ENCODE peak calls at places on chromosomes 5 and 9, in eight cellular contexts. T is mammary epithelial cell, S is tibial artery, N is foreskin fibroblast, C is fibroblast of mammary gland, D is fibroblast of lung, O is AG10803, B is brain microvascular endothelial cell. X is an unnamed sample.

GRCh38 chr5:63570752-63571151 is 391.5 kb downstream of the HTR1A start:
- DNase-seq in T (no peak), N (no peak), C (no peak), O (no peak), S (no peak), B (no peak), D (no peak), X (no peak)

GRCh38 chr5:142568271-142568995 is 117.5 kb downstream of the FGF1 start:
- DNase-seq in O (no peak), S (peak), C (peak), D (no peak), B (peak), N (peak), T (no peak), X (peak)

GRCh38 chr9:128340691-128341434 is 536 bp downstream of the SLC27A4 start:
- DNase-seq in D (peak), T (no peak), N (no peak), C (no peak), S (no peak), B (no peak), O (no peak), X (no peak)

GRCh38 chr5:154038241-154038603 is 488 bp downstream of the FAM114A2 start:
- DNase-seq in B (peak), D (no peak), C (peak), O (no peak), S (no peak), N (no peak), T (no peak), X (no peak)

GRCh38 chr5:133421806-133422205 is 190.5 kb downstream of the FSTL4 start:
- DNase-seq in S (no peak), N (no peak), T (no peak), C (no peak), B (no peak), O (no peak), D (no peak), X (no peak)

GRCh38 chr5:58077966-58078365 is 381.9 kb downstream of the PLK2 start:
- DNase-seq in S (no peak), C (no peak), B (no peak), N (no peak), T (no peak), O (no peak), D (no peak), X (no peak)

GRCh38 chr5:161165998-161166660 is 314.1 kb upstream of the ATP10B start:
- DNase-seq in C (no peak), B (no peak), D (no peak), S (no peak), T (no peak), N (no peak), O (no peak), X (no peak)

GRCh38 chr9:122221223-122221811 is 7.4 kb downstream of the LHX6 start:
- DNase-seq in N (no peak), D (no peak), O (no peak), C (no peak), S (no peak), B (no peak), T (no peak), X (no peak)

GRCh38 chr9:81363916-81364480 is 325.3 kb downstream of the TLE1 start:
- DNase-seq in T (no peak), O (no peak), B (no peak), N (no peak), S (no peak), D (no peak), C (no peak), X (no peak)

GRCh38 chr5:105708442-105708841 is 1962.3 kb downstream of the EFNA5 start:
- DNase-seq in C (no peak), N (no peak), O (no peak), T (no peak), S (no peak), D (no peak), B (no peak), X (no peak)

GRCh38 chr9:95270790-95271189 is 46.7 kb downstream of the FANCC start:
- DNase-seq in D (no peak), B (no peak), C (no peak), S (no peak), T (no peak), O (no peak), N (no peak), X (no peak)

GRCh38 chr9:110016340-110016739 is 191.6 kb downstream of the C9orf152 start:
- DNase-seq in C (peak), D (peak), B (peak), O (peak), N (peak), T (peak), S (no peak), X (peak)

GRCh38 chr9:98870782-98871455 is 63.4 kb downstream of the GALNT12 start:
- DNase-seq in D (no peak), O (no peak), S (no peak), T (no peak), C (no peak), N (no peak), B (no peak), X (no peak)

GRCh38 chr9:82488702-82489578 is 500.4 kb downstream of the SPATA31D1 start:
- DNase-seq in B (peak), D (peak), T (peak), C (peak), S (peak), O (peak), N (peak), X (peak)

GRCh38 chr5:2149196-2149541 is 266.4 kb upstream of the IRX4 start:
- DNase-seq in O (no peak), T (peak), D (peak), C (peak), N (peak), B (no peak), S (no peak), X (no peak)

GRCh38 chr9:137317979-137318511 is 16.0 kb upstream of the NRARP start:
- DNase-seq in D (no peak), O (no peak), S (no peak), C (no peak), B (no peak), N (no peak), T (no peak), X (no peak)

GRCh38 chr5:171710451-171711024 is 75.1 kb upstream of the SMIM23 start:
- DNase-seq in B (no peak), O (no peak), N (no peak), S (peak), C (peak), T (no peak), D (no peak), X (no peak)

GRCh38 chr9:105413486-105414068 is 34.3 kb upstream of the FSD1L start:
- DNase-seq in O (peak), D (peak), N (peak), C (peak), T (peak), B (peak), S (no peak), X (peak)

GRCh38 chr9:14585730-14586473 is 107.3 kb downstream of the ZDHHC21 start:
- DNase-seq in N (no peak), C (no peak), B (no peak), O (no peak), D (no peak), S (no peak), T (no peak), X (no peak)

GRCh38 chr9:36450110-36450732 is 50.2 kb upstream of the RNF38 start:
- DNase-seq in S (no peak), T (peak), N (peak), D (peak), C (peak), B (peak), O (peak), X (peak)

GRCh38 chr5:132389051-132389331 is 19.5 kb downstream of the SLC22A5 start:
- DNase-seq in C (no peak), N (peak), S (no peak), B (no peak), T (no peak), D (no peak), O (no peak), X (no peak)

GRCh38 chr9:4855861-4856260 is 63.1 kb downstream of the RCL1 start:
- DNase-seq in B (peak), S (peak), O (peak), D (peak), N (peak), T (peak), C (peak), X (peak)

GRCh38 chr5:153659337-153659736 is 168.9 kb downstream of the GRIA1 start:
- DNase-seq in N (peak), S (no peak), O (peak), C (peak), B (peak), T (peak), D (peak), X (peak)

GRCh38 chr9:89796606-89797005 is 191.8 kb downstream of the GADD45G start:
- DNase-seq in T (no peak), N (no peak), B (no peak), S (no peak), C (no peak), O (no peak), D (no peak), X (no peak)

GRCh38 chr5:34866989-34867471 is 28.1 kb downstream of the TTC23L start:
- DNase-seq in T (no peak), B (no peak), N (no peak), D (no peak), C (no peak), O (no peak), S (no peak), X (no peak)

GRCh38 chr9:30198463-30199309 is 2185.8 kb upstream of the ACO1 start:
- DNase-seq in D (no peak), O (no peak), S (no peak), C (no peak), N (no peak), B (no peak), T (no peak), X (no peak)

GRCh38 chr9:30197954-30198353 is 2186.5 kb upstream of the ACO1 start:
- DNase-seq in O (no peak), S (no peak), T (peak), B (no peak), D (no peak), C (peak), N (no peak), X (no peak)

DNA sequence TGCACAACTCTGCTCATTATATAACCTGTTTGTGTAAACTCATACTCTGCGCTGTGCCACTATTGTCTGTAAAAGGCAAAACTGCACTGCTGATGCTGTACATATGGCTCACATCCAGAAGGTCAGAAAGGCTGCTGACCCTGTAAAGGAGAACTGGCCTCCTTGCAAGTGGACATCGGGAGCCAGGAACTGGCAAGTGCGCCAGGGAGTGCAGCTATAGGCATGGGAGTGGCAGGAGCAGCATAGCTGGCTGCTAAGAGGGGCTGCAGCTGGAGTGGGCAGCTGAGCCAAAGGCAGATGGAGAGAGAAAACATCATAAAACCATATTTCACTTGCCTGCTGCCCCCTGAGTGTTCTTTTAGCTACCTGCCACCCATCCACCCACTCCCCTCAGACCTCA is 2183.4 kb upstream of the ACO1 start:
- DNase-seq in N (no peak), D (no peak), T (no peak), O (no peak), C (no peak), B (no peak), S (no peak), X (no peak)
- H3K4me3 ChIP-seq in N (no peak), D (no peak), T (no peak), O (no peak), C (no peak), B (no peak), S (no peak), X (no peak)

GRCh38 chr9:91954841-91955471 is 4.9 kb upstream of the ROR2 start:
- DNase-seq in O (peak), T (peak), C (peak), D (peak), B (peak), S (no peak), N (peak), X (peak)
- TF ChIP-seq CTCF in O (peak), T (peak), C (peak), D (peak), B (peak), S (no peak), N (peak), X (peak)

DNA sequence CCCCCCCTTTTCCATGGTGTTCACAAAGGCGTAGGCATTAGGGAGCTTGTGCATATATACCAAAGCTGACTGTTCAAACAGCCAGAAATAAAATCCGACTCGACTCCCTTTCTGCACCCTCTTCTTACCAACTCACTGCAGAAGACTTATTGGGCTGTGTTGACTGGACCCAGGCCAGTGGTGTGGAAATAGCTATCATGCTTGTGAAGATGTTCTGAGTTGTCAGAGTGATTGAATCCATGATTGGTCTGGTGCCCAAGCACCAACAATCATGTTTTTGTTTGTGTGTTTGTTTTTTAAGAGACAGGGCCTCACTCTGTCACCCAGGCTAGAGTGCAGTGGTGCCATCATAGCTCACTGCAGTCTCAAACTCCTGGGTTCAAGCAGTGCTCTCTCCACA is 21.6 kb downstream of the TJP2 start:
- DNase-seq in N (peak), T (no peak), O (peak), B (no peak), S (no peak), D (no peak), C (peak), X (no peak)
- H3K4me3 ChIP-seq in N (no peak), T (no peak), O (no peak), B (no peak), S (no peak), D (no peak), C (no peak), X (no peak)

DNA sequence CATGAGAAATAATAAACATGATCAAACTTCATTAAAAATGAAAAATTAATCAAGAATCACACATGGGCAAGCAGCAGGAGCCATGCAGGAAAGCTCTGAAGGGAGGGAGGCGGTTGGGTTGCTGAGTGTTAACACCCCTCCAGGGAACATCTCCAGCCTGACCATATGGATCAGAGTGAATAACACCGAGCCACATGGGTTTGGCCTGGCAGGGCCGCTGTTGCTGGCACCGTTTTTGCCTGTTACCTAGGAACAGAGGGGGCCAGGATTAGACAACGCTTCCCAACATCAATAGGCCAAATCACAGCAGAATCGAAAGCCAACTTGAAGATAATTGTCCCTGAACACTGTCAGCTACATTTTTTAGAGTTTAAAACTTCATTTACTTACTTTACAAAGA is 160.2 kb downstream of the DENND1A start:
- DNase-seq in T (no peak), S (no peak), O (peak), C (peak), B (no peak), D (no peak), N (peak), X (no peak)
- TF ChIP-seq CTCF in T (no peak), S (no peak), O (no peak), C (no peak), B (no peak), D (no peak), N (no peak), X (no peak)

GRCh38 chr5:61653802-61654580 is 321.9 kb downstream of the ZSWIM6 start:
- DNase-seq in S (no peak), T (no peak), O (no peak), C (no peak), N (no peak), B (no peak), D (no peak), X (no peak)

GRCh38 chr5:61651202-61651601 is 319.1 kb downstream of the ZSWIM6 start:
- DNase-seq in N (no peak), C (no peak), B (no peak), T (no peak), O (no peak), S (no peak), D (no peak), X (no peak)

GRCh38 chr5:61649231-61649630 is 317.2 kb downstream of the ZSWIM6 start:
- DNase-seq in T (no peak), D (no peak), C (no peak), O (no peak), S (no peak), B (no peak), N (no peak), X (no peak)

GRCh38 chr5:61652916-61653315 is 320.9 kb downstream of the ZSWIM6 start:
- DNase-seq in T (no peak), S (no peak), N (no peak), O (no peak), C (no peak), D (no peak), B (no peak), X (no peak)

DNA sequence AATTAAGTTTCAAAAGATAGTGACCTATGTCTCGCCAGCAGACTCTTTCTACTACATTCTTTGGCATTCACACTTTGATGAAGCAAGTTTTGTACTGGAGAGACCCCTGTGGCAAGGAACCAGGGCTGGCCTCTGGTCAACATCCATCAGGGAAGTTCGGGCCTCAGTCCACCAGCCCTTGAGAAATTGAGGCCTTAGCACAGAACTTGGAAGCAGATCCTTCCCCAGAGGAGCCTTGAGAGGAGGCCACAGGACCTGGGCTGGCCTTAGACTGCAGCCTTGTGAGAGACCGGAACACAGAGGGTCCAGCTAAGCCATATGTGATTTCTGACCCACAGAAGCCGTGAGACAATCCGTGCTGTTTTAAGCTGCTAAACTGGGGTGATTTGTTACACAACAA is 317.9 kb downstream of the ZSWIM6 start:
- DNase-seq in O (no peak), C (no peak), N (no peak), T (no peak), D (no peak), S (no peak), B (no peak), X (no peak)
- H3K4me3 ChIP-seq in O (no peak), C (no peak), N (no peak), T (no peak), D (no peak), S (no peak), B (no peak), X (no peak)

GRCh38 chr5:115599502-115599901 is 2.8 kb downstream of the TICAM2 start:
- DNase-seq in S (no peak), B (peak), N (peak), D (peak), T (no peak), O (peak), C (peak), X (peak)

GRCh38 chr5:115600771-115601170 is 1.5 kb downstream of the TICAM2 start:
- DNase-seq in O (no peak), D (peak), B (no peak), C (peak), N (peak), S (no peak), T (no peak), X (no peak)

GRCh38 chr5:115602585-115603125 is 376 bp upstream of the TICAM2 start:
- DNase-seq in T (no peak), N (no peak), B (no peak), D (no peak), S (no peak), O (no peak), C (no peak), X (no peak)

GRCh38 chr5:115599924-115600323 is 2.4 kb downstream of the TICAM2 start:
- DNase-seq in O (no peak), T (no peak), S (no peak), B (no peak), N (no peak), D (no peak), C (no peak), X (peak)

GRCh38 chr5:115601709-115602584 is at the start of gene TICAM2:
- DNase-seq in T (peak), N (peak), B (peak), C (peak), O (peak), S (peak), D (peak), X (peak)
- TF ChIP-seq CTCF in T (no peak), N (no peak), B (peak), C (no peak), O (no peak), S (peak), D (no peak), X (no peak)

GRCh38 chr9:16672501-16672900 is 198.0 kb downstream of the BNC2 start:
- DNase-seq in C (no peak), O (no peak), D (no peak), T (no peak), N (no peak), S (no peak), B (no peak), X (no peak)
- H3K4me3 ChIP-seq in C (no peak), O (no peak), D (no peak), T (no peak), N (no peak), S (no peak), B (no peak), X (no peak)